ENCODE peak calls at places on chromosomes 2 and 18, in eight cellular contexts. C is right lobe of liver; J is NCI-H2081; N is mesendoderm; A is ovary; V is AML-193; F is HepG2; M is stimulated activated CD4-positive, alpha-beta T cell treated with anti-CD3 and anti-CD28 coated beads, TNF-alpha, amount 100 ng/mL, for 48 hours. H is an unnamed sample.

GRCh38 chr18:10235553-10235952 is 218.9 kb upstream of the APCDD1 start:
- DNase-seq in N (no peak), M (no peak), V (no peak), C (no peak), F (no peak), J (peak), A (no peak), H (peak)

GRCh38 chr2:225100856-225101294 is 58.6 kb upstream of the DOCK10 start:
- DNase-seq in C (no peak), F (no peak), N (peak), J (no peak), V (no peak), A (no peak), M (no peak), H (no peak)

GRCh38 chr2:3517948-3518495 is 1.3 kb downstream of the ADI1 start:
- DNase-seq in A (no peak), V (no peak), N (no peak), J (no peak), M (no peak), F (peak), C (no peak), H (no peak)

GRCh38 chr2:50492452-50492851 is 539.5 kb downstream of the NRXN1 start:
- DNase-seq in C (no peak), N (peak), A (no peak), J (peak), M (peak), V (peak), F (peak), H (no peak)

GRCh38 chr18:72329533-72329932 is 214.6 kb downstream of the CBLN2 start:
- DNase-seq in N (no peak), F (no peak), A (no peak), C (no peak), J (no peak), M (no peak), V (no peak), H (no peak)

GRCh38 chr2:45651415-45652089 is at the start of gene PRKCE:
- DNase-seq in A (peak), V (no peak), M (peak), N (no peak), C (peak), J (peak), F (no peak), H (peak)

GRCh38 chr2:96163768-96164429 is 18.7 kb upstream of the DUSP2 start:
- DNase-seq in J (no peak), M (peak), A (no peak), C (no peak), N (no peak), V (no peak), F (no peak), H (no peak)

GRCh38 chr2:231674587-231675334 is 33.6 kb upstream of the PTMA start:
- DNase-seq in F (peak), A (peak), M (peak), N (peak), C (no peak), V (peak), J (peak), H (peak)

GRCh38 chr18:29651121-29651675 is 1391.3 kb downstream of the DSC3 start:
- DNase-seq in N (no peak), J (no peak), F (no peak), M (no peak), V (no peak), A (no peak), C (no peak), H (no peak)

GRCh38 chr18:59899298-59900221 is at the start of gene PMAIP1:
- DNase-seq in N (peak), V (peak), M (peak), J (peak), C (peak), A (peak), F (peak), H (peak)

GRCh38 chr2:154945977-154946376 is 247.5 kb downstream of the KCNJ3 start:
- DNase-seq in V (no peak), C (no peak), J (peak), M (no peak), A (no peak), F (no peak), N (peak), H (no peak)

GRCh38 chr2:101473911-101474751 is 781 bp downstream of the RFX8 start:
- DNase-seq in A (peak), M (peak), N (peak), J (no peak), F (no peak), C (peak), V (peak), H (peak)

GRCh38 chr18:58785171-58785805 is 79.4 kb upstream of the ZNF532 start:
- DNase-seq in C (no peak), N (peak), V (no peak), A (peak), F (no peak), M (no peak), J (no peak), H (peak)

GRCh38 chr2:215835641-215836040 is 177.7 kb downstream of the MREG start:
- DNase-seq in V (no peak), F (no peak), C (no peak), A (no peak), M (no peak), N (no peak), J (no peak), H (no peak)

GRCh38 chr2:74457129-74457548 is 1.1 kb upstream of the WBP1 start:
- DNase-seq in V (no peak), A (no peak), M (no peak), F (no peak), N (no peak), C (no peak), J (no peak), H (no peak)

GRCh38 chr18:13281406-13281805 is 62.8 kb downstream of the LDLRAD4 start:
- DNase-seq in F (no peak), A (no peak), C (peak), N (no peak), V (no peak), J (no peak), M (no peak), H (no peak)

GRCh38 chr2:198327526-198327925 is 523.1 kb downstream of the PLCL1 start:
- DNase-seq in C (no peak), M (no peak), F (no peak), A (no peak), V (no peak), N (no peak), J (no peak), H (no peak)

H was measured in uterus.